ENCODE peak calls at places on chromosome X, in nine cellular contexts. U, P, E, B, Z, C, Y, V and G are unnamed samples.

GRCh38 chrX:110795645-110796510 is at the start of gene CHRDL1:
- DNase-seq in C (no peak), U (no peak), B (no peak), Z (no peak), V (no peak), E (no peak), Y (no peak), P (no peak), G (peak; percentile 36)

GRCh38 chrX:46547857-46548256 is 2.6 kb upstream of the ZNF674 start:
- DNase-seq in E (peak; percentile 74), B (no peak), Y (peak; percentile 20), V (no peak), Z (peak; percentile 69), U (no peak), P (no peak), C (no peak), G (peak; percentile 38)

GRCh38 chrX:39969099-39969825 is 128.5 kb downstream of the BCOR start:
- DNase-seq in E (no peak), V (no peak), P (peak; percentile 28), U (peak; percentile 39), C (peak; percentile 4), Y (no peak), Z (no peak), B (no peak), G (no peak)

GRCh38 chrX:53312946-53313745 is 31.8 kb upstream of the IQSEC2 start:
- DNase-seq in P (no peak), C (peak; percentile 40), Z (peak; percentile 57), E (peak; percentile 62), B (peak; percentile 66), U (peak; percentile 1), Y (peak; percentile 22), V (peak; percentile 39), G (peak; percentile 69)

GRCh38 chrX:9628779-9629493 is 136.7 kb downstream of the GPR143 start:
- DNase-seq in Z (no peak), B (no peak), C (no peak), V (no peak), P (no peak), U (no peak), Y (no peak), E (no peak), G (no peak)

GRCh38 chrX:21645437-21646220 is 12.5 kb downstream of the KLHL34 start:
- DNase-seq in B (no peak), V (no peak), Z (no peak), U (no peak), E (no peak), P (no peak), C (no peak), Y (no peak), G (no peak)

GRCh38 chrX:56728752-56729151 is 291 bp upstream of the NBDY start:
- DNase-seq in C (no peak), V (no peak), U (peak; percentile 10), E (peak; percentile 28), B (no peak), P (no peak), Y (no peak), Z (peak; percentile 26), G (no peak)

GRCh38 chrX:25079020-25079419 is 63.3 kb upstream of the ARX start:
- DNase-seq in Y (no peak), V (no peak), E (no peak), P (no peak), C (no peak), U (no peak), Z (no peak), B (no peak), G (no peak)

GRCh38 chrX:97529801-97530200 is 646.1 kb downstream of the RPA4 start:
- DNase-seq in Y (peak; percentile 74), B (no peak), V (no peak), C (no peak), E (peak; percentile 68), Z (peak; percentile 96), P (no peak), U (no peak), G (no peak)

GRCh38 chrX:129728061-129728460 is 10.7 kb upstream of the XPNPEP2 start:
- DNase-seq in P (no peak), U (no peak), Z (no peak), Y (no peak), B (no peak), C (no peak), V (no peak), E (no peak), G (no peak)